ENCODE peak calls at places on chromosomes 4 and X, in nine cellular contexts. R, K, F, L, Z, B, S, Q and M are unnamed samples.

GRCh38 chrX:13000311-13000811 is 25.5 kb downstream of the TMSB4X start:
- DNase-seq in R (no peak), K (no peak), F (no peak), L (no peak), Z (no peak), B (no peak), S (no peak), Q (peak; percentile 67), M (no peak)

GRCh38 chrX:1592128-1592862 is 891 bp downstream of the AKAP17A start:
- DNase-seq in R (peak; percentile 39), K (no peak), F (peak; percentile 5), L (no peak), Z (no peak), B (peak; percentile 43), S (peak; percentile 60), Q (no peak), M (peak; percentile 90)

GRCh38 chr4:6523251-6523650 is 50.8 kb upstream of the PPP2R2C start:
- DNase-seq in R (peak; percentile 10), K (no peak), F (no peak), L (no peak), Z (no peak), B (no peak), S (peak; percentile 52), Q (no peak), M (no peak)

GRCh38 chrX:107654778-107655761 is 26.8 kb downstream of the PRPS1 start:
- DNase-seq in R (peak; percentile 80), K (no peak), F (peak; percentile 94), L (no peak), Z (peak; percentile 52), B (peak; percentile 77), S (peak; percentile 76), Q (no peak), M (peak; percentile 89)

GRCh38 chrX:136310411-136310810 is 9.6 kb downstream of the ADGRG4 start:
- DNase-seq in R (peak; percentile 1), K (no peak), F (peak; percentile 7), L (no peak), Z (no peak), B (peak; percentile 11), S (peak; percentile 47), Q (no peak), M (no peak)

GRCh38 chrX:150226223-150226965 is 136.7 kb upstream of the MAMLD1 start:
- DNase-seq in R (no peak), K (no peak), F (no peak), L (no peak), Z (no peak), B (no peak), S (no peak), Q (no peak), M (peak; percentile 61)

GRCh38 chr4:143359794-143360193 is 23.1 kb downstream of the GAB1 start:
- DNase-seq in R (no peak), K (no peak), F (no peak), L (no peak), Z (no peak), B (no peak), S (no peak), Q (no peak), M (no peak)

GRCh38 chrX:37454537-37455285 is 105.5 kb downstream of the PRRG1 start:
- DNase-seq in R (peak; percentile 62), K (no peak), F (no peak), L (no peak), Z (no peak), B (peak; percentile 9), S (peak; percentile 53), Q (no peak), M (no peak)

GRCh38 chrX:30577362-30577961 is at the start of gene TASL:
- DNase-seq in R (no peak), K (no peak), F (no peak), L (no peak), Z (no peak), B (no peak), S (no peak), Q (peak; percentile 37), M (no peak)

GRCh38 chr4:151443247-151443646 is 34.3 kb downstream of the FHIP1A start:
- DNase-seq in R (no peak), K (no peak), F (no peak), L (no peak), Z (no peak), B (no peak), S (no peak), Q (no peak), M (no peak)

GRCh38 chrX:56813318-56813837 is 84.3 kb downstream of the NBDY start:
- DNase-seq in R (peak; percentile 81), K (no peak), F (no peak), L (no peak), Z (no peak), B (peak; percentile 67), S (peak; percentile 74), Q (peak; percentile 24), M (no peak)